ENCODE peak calls at places on chromosomes 3 and 15, in four cellular contexts. One of them, this sample, is unnamed.

GRCh38 chr3:185744997-185745843 is 79.6 kb downstream of the IGF2BP2 start:
- DNase-seq in smooth muscle cell of the brain vasculature: peak; percentile 56
- DNase-seq in T-helper 1 cell: no peak
- DNase-seq in myocyte: peak; percentile 50
- DNase-seq in this sample: peak; percentile 99

GRCh38 chr3:89266074-89266473 is 158.7 kb downstream of the EPHA3 start:
- DNase-seq in myocyte: no peak
- DNase-seq in T-helper 1 cell: no peak
- DNase-seq in smooth muscle cell of the brain vasculature: no peak
- DNase-seq in this sample: no peak

GRCh38 chr15:31387483-31388118 is 61.0 kb downstream of the KLF13 start:
- DNase-seq in myocyte: peak; percentile 81
- DNase-seq in smooth muscle cell of the brain vasculature: no peak
- DNase-seq in T-helper 1 cell: no peak
- DNase-seq in this sample: no peak

GRCh38 chr15:47717036-47717611 is at the start of gene SEMA6D:
- DNase-seq in myocyte: peak; percentile 81
- DNase-seq in smooth muscle cell of the brain vasculature: peak; percentile 53
- DNase-seq in T-helper 1 cell: no peak
- DNase-seq in this sample: peak; percentile 57

GRCh38 chr3:141000691-141001090 is 50.5 kb upstream of the SPSB4 start:
- DNase-seq in T-helper 1 cell: no peak
- DNase-seq in smooth muscle cell of the brain vasculature: no peak
- DNase-seq in myocyte: no peak
- DNase-seq in this sample: no peak

GRCh38 chr3:141112686-141113255 is 61.6 kb downstream of the SPSB4 start:
- DNase-seq in T-helper 1 cell: no peak
- DNase-seq in smooth muscle cell of the brain vasculature: no peak
- DNase-seq in myocyte: peak; percentile 44
- DNase-seq in this sample: no peak

GRCh38 chr3:40723078-40723660 is 198.4 kb downstream of the ZNF621 start:
- DNase-seq in T-helper 1 cell: no peak
- DNase-seq in myocyte: no peak
- DNase-seq in smooth muscle cell of the brain vasculature: no peak
- DNase-seq in this sample: no peak

GRCh38 chr3:127354761-127355160 is 66.9 kb upstream of the PRR20G start:
- DNase-seq in myocyte: no peak
- DNase-seq in T-helper 1 cell: no peak
- DNase-seq in smooth muscle cell of the brain vasculature: no peak
- DNase-seq in this sample: no peak

GRCh38 chr15:73108676-73109075 is 56.4 kb downstream of the NEO1 start:
- DNase-seq in myocyte: no peak
- DNase-seq in smooth muscle cell of the brain vasculature: no peak
- DNase-seq in T-helper 1 cell: no peak
- DNase-seq in this sample: no peak

GRCh38 chr15:56967336-56967735 is 48.9 kb downstream of the TCF12 start:
- DNase-seq in myocyte: no peak
- DNase-seq in smooth muscle cell of the brain vasculature: no peak
- DNase-seq in T-helper 1 cell: no peak
- DNase-seq in this sample: no peak

GRCh38 chr3:21893250-21893649 is 142.2 kb upstream of the ZNF385D start:
- DNase-seq in smooth muscle cell of the brain vasculature: no peak
- DNase-seq in T-helper 1 cell: no peak
- DNase-seq in myocyte: peak; percentile 60
- DNase-seq in this sample: no peak

This sample was measured in HT1080.